ENCODE peak calls at places on chromosomes 16 and 17, in seven cellular contexts. D, O, Z, W, V, U and N are unnamed samples.

GRCh38 chr17:63966646-63967265 is 6.0 kb downstream of the SCN4A start:
- DNase-seq in D (no peak), O (no peak), Z (no peak), W (no peak), V (no peak), U (no peak), N (no peak)

GRCh38 chr16:65657051-65657450 is 535.2 kb upstream of the CDH11 start:
- DNase-seq in D (no peak), O (no peak), Z (no peak), W (no peak), V (peak), U (no peak), N (no peak)

GRCh38 chr16:84194018-84194417 is 3.1 kb downstream of the ADAD2 start:
- DNase-seq in D (no peak), O (no peak), Z (no peak), W (no peak), V (no peak), U (no peak), N (no peak)

GRCh38 chr17:30597776-30598288 is 120.6 kb downstream of the GOSR1 start:
- DNase-seq in D (no peak), O (no peak), Z (peak), W (no peak), V (no peak), U (no peak), N (no peak)

GRCh38 chr17:42016952-42017865 is at the start of gene DNAJC7:
- DNase-seq in D (peak), O (peak), Z (peak), W (peak), V (peak), U (peak), N (peak)

GRCh38 chr17:74715144-74715543 is 2.4 kb upstream of the CD300LF start:
- DNase-seq in D (no peak), O (no peak), Z (no peak), W (no peak), V (no peak), U (no peak), N (no peak)

GRCh38 chr16:12417051-12417818 is 386.5 kb downstream of the CPPED1 start:
- DNase-seq in D (no peak), O (no peak), Z (no peak), W (no peak), V (peak), U (no peak), N (no peak)

GRCh38 chr17:68539536-68540469 is 27.6 kb downstream of the PRKAR1A start:
- DNase-seq in D (no peak), O (no peak), Z (no peak), W (no peak), V (no peak), U (no peak), N (peak)

GRCh38 chr17:78197147-78197830 is 10.1 kb downstream of the AFMID start:
- DNase-seq in D (no peak), O (no peak), Z (no peak), W (no peak), V (no peak), U (no peak), N (peak)

GRCh38 chr16:17471745-17472075 is 950 bp upstream of the XYLT1 start:
- DNase-seq in D (no peak), O (no peak), Z (peak), W (no peak), V (no peak), U (no peak), N (no peak)

GRCh38 chr17:64028874-64029464 is 8.5 kb upstream of the ICAM2 start:
- DNase-seq in D (peak), O (peak), Z (peak), W (peak), V (peak), U (no peak), N (peak)

GRCh38 chr16:49467540-49468372 is 94.2 kb downstream of the C16orf78 start:
- DNase-seq in D (peak), O (no peak), Z (no peak), W (no peak), V (no peak), U (no peak), N (no peak)

GRCh38 chr17:82399030-82399429 is 19.1 kb upstream of the HEXD start:
- DNase-seq in D (no peak), O (no peak), Z (peak), W (no peak), V (peak), U (peak), N (peak)

GRCh38 chr17:44826123-44826790 is 3.8 kb downstream of the GJC1 start:
- DNase-seq in D (no peak), O (no peak), Z (no peak), W (no peak), V (peak), U (no peak), N (no peak)

GRCh38 chr16:10121496-10121895 is 60.7 kb downstream of the GRIN2A start:
- DNase-seq in D (no peak), O (no peak), Z (peak), W (no peak), V (no peak), U (no peak), N (peak)

GRCh38 chr17:14325618-14326167 is 24.8 kb downstream of the HS3ST3B1 start:
- DNase-seq in D (no peak), O (no peak), Z (no peak), W (no peak), V (no peak), U (no peak), N (no peak)

GRCh38 chr16:89293276-89294143 is 76.0 kb downstream of the ZNF778 start:
- DNase-seq in D (no peak), O (no peak), Z (no peak), W (no peak), V (no peak), U (no peak), N (no peak)

GRCh38 chr16:25014500-25015147 is 545 bp downstream of the ARHGAP17 start:
- DNase-seq in D (peak), O (peak), Z (peak), W (peak), V (peak), U (peak), N (peak)

GRCh38 chr17:8734876-8735275 is 9.8 kb downstream of the CCDC42 start:
- DNase-seq in D (no peak), O (no peak), Z (no peak), W (no peak), V (no peak), U (no peak), N (no peak)

GRCh38 chr17:75875182-75875939 is 3.0 kb downstream of the TRIM47 start:
- DNase-seq in D (peak), O (no peak), Z (no peak), W (peak), V (no peak), U (peak), N (no peak)

GRCh38 chr17:68613739-68614298 is 12.7 kb upstream of the FAM20A start:
- DNase-seq in D (peak), O (peak), Z (peak), W (no peak), V (peak), U (no peak), N (peak)

DNA sequence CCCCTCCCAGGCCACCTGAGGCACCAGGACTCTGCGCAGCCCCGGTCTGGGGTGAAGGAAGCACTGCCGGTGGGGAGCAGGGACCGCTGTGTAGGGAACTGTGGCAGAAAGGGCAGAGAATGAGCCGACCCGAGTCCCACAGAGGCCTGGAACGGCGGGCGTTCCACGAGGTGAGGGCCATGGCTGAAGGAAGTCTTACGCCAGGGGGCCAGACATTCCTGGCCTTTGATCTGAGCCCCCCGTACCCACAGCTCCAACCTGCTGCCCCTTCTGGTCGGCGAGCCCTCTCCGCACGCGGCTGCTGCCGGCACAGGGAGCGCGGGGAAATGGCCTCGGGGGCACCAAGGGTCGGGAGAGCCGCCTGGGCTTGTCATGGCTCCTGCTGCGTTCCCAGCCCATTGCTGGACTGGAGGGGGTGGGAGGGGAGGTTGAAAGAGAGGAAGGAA is 1.4 kb upstream of the WNT3 start:
- DNase-seq in D (no peak), O (no peak), Z (no peak), W (no peak), V (no peak), U (no peak), N (no peak)
- H3K4me3 ChIP-seq in D (no peak), O (no peak), Z (no peak), W (no peak), V (no peak), U (no peak), N (no peak)

DNA sequence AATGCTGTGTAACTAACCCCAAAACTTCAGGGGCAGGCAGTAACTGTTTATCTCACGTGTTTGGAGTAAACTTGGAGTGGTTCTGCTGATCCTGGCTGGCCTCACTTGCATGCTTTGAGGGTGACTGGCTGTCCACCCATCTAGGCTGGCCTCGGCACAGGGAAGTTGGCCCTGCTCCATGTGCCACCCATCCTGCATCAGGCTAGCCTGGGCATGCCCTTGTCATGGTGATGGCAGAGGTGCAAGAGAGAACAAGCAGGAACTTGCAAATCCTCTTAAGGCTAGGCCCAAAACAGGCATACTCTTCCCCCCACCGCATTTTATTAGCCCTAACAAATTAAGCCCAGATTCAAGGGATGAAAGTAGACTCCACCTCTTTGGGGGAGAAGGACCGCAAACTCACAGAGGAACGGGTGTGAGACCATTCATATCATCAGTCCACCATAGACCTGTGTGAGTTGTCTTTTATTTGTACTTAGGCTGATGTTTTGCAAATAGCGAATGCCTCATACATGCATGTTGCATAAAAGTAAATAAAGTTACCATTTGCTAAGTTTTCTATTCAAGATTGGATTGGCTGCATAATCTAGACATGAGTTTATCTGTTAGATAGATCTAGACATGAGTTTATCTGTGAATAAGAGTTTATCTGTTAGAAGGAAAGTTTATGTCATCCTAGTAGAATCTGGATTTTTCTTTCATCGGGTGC is 221.0 kb downstream of the CCDC182 start:
- DNase-seq in D (peak), O (peak), Z (peak), W (peak), V (peak), U (peak), N (peak)
- H3K4me3 ChIP-seq in D (no peak), O (no peak), Z (no peak), W (no peak), V (no peak), U (no peak), N (no peak)

GRCh38 chr17:50538549-50539410 is 6.2 kb downstream of the EPN3 start:
- DNase-seq in D (peak), O (no peak), Z (no peak), W (no peak), V (no peak), U (no peak), N (peak)
- H3K4me3 ChIP-seq in D (no peak), O (no peak), Z (no peak), W (no peak), V (no peak), U (no peak), N (no peak)

GRCh38 chr17:79855331-79856124 is 16.3 kb upstream of the CBX4 start:
- DNase-seq in D (no peak), O (no peak), Z (no peak), W (no peak), V (no peak), U (peak), N (no peak)

GRCh38 chr17:79851461-79851817 is 12.2 kb upstream of the CBX4 start:
- DNase-seq in D (peak), O (no peak), Z (no peak), W (peak), V (no peak), U (no peak), N (no peak)

GRCh38 chr17:79854080-79854861 is 15.0 kb upstream of the CBX4 start:
- DNase-seq in D (no peak), O (no peak), Z (no peak), W (no peak), V (no peak), U (no peak), N (no peak)

GRCh38 chr17:79850571-79851460 is 11.6 kb upstream of the CBX4 start:
- DNase-seq in D (no peak), O (peak), Z (peak), W (no peak), V (no peak), U (no peak), N (peak)

GRCh38 chr17:79852748-79853147 is 13.5 kb upstream of the CBX4 start:
- DNase-seq in D (no peak), O (no peak), Z (peak), W (no peak), V (peak), U (no peak), N (peak)
- H3K4me3 ChIP-seq in D (no peak), O (no peak), Z (peak), W (no peak), V (peak), U (no peak), N (peak)

GRCh38 chr16:1846416-1846815 is 19.4 kb downstream of the FAHD1 start:
- DNase-seq in D (no peak), O (no peak), Z (no peak), W (no peak), V (no peak), U (no peak), N (no peak)

GRCh38 chr16:1845985-1846384 is 19.0 kb downstream of the FAHD1 start:
- DNase-seq in D (no peak), O (no peak), Z (no peak), W (no peak), V (no peak), U (no peak), N (no peak)

GRCh38 chr16:1850981-1851380 is 21.0 kb downstream of the MEIOB start:
- DNase-seq in D (no peak), O (no peak), Z (no peak), W (no peak), V (no peak), U (no peak), N (no peak)
- H3K4me3 ChIP-seq in D (no peak), O (no peak), Z (no peak), W (no peak), V (no peak), U (no peak), N (no peak)

GRCh38 chr16:4512473-4512872 is 26.1 kb downstream of the CDIP1 start:
- DNase-seq in D (no peak), O (no peak), Z (no peak), W (no peak), V (no peak), U (peak), N (no peak)

GRCh38 chr16:4513086-4513860 is 25.3 kb downstream of the CDIP1 start:
- DNase-seq in D (no peak), O (no peak), Z (no peak), W (no peak), V (no peak), U (no peak), N (no peak)

GRCh38 chr16:4513881-4514280 is 24.7 kb downstream of the CDIP1 start:
- DNase-seq in D (no peak), O (no peak), Z (no peak), W (no peak), V (no peak), U (no peak), N (no peak)

GRCh38 chr16:4515611-4516233 is 22.9 kb downstream of the CDIP1 start:
- DNase-seq in D (no peak), O (no peak), Z (no peak), W (no peak), V (peak), U (no peak), N (no peak)

DNA sequence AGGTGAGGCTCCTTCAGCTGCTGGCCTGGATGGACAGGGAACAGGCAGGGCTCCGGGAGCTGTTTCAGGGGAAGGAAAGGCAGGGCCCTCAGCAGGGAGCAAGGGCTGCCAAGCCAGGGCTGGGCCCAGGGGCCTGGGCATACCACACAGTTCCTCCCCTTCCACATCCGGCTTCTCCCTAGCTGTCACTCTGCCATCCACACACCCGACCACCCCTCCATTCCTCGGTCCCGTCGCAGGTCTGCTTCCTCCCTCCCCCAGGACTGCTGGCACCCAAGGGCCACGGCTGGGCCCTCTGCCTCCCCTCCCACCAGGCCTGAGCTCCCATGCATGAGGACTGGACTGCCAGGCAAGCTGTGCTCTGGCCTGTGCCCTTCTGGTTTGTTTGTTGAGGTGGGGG is 24.0 kb downstream of the CDIP1 start:
- DNase-seq in D (no peak), O (no peak), Z (no peak), W (no peak), V (no peak), U (no peak), N (no peak)
- H3K4me3 ChIP-seq in D (no peak), O (no peak), Z (no peak), W (no peak), V (no peak), U (no peak), N (no peak)